ENCODE peak calls at places on chromosome 21, in five cellular contexts. One of them, this sample, is unnamed.

GRCh38 chr21:43736224-43736883 is 17.4 kb downstream of the PDXK start:
- DNase-seq in spleen: no peak
- DNase-seq in GM12878: no peak
- DNase-seq in H1: no peak
- DNase-seq in K562: no peak
- DNase-seq in this sample: no peak

GRCh38 chr21:43325036-43325435 is 101.9 kb downstream of the SIK1 start:
- DNase-seq in spleen: no peak
- DNase-seq in GM12878: no peak
- DNase-seq in H1: no peak
- DNase-seq in K562: no peak
- DNase-seq in this sample: no peak

GRCh38 chr21:15604424-15604823 is 125.4 kb upstream of the USP25 start:
- DNase-seq in spleen: no peak
- DNase-seq in GM12878: no peak
- DNase-seq in H1: no peak
- DNase-seq in K562: no peak
- DNase-seq in this sample: no peak

GRCh38 chr21:26368591-26368990 is 198.0 kb upstream of the APP start:
- DNase-seq in spleen: no peak
- DNase-seq in GM12878: no peak
- DNase-seq in H1: no peak
- DNase-seq in K562: no peak
- DNase-seq in this sample: no peak

GRCh38 chr21:27190601-27191000 is 223.7 kb upstream of the ADAMTS5 start:
- DNase-seq in spleen: no peak
- DNase-seq in GM12878: no peak
- DNase-seq in H1: no peak
- DNase-seq in K562: no peak
- DNase-seq in this sample: no peak

GRCh38 chr21:35070436-35070835 is 21.3 kb upstream of the RUNX1 start:
- DNase-seq in spleen: no peak
- DNase-seq in GM12878: no peak
- DNase-seq in H1: no peak
- DNase-seq in K562: no peak
- DNase-seq in this sample: no peak

GRCh38 chr21:32136546-32136945 is 142.3 kb downstream of the MIS18A start:
- DNase-seq in spleen: no peak
- DNase-seq in GM12878: no peak
- DNase-seq in H1: no peak
- DNase-seq in K562: no peak
- DNase-seq in this sample: no peak

GRCh38 chr21:36260030-36260787 is 59.8 kb upstream of the MORC3 start:
- DNase-seq in spleen: no peak
- DNase-seq in GM12878: peak
- DNase-seq in H1: no peak
- DNase-seq in K562: peak
- DNase-seq in this sample: no peak

GRCh38 chr21:37451446-37451845 is 84.9 kb downstream of the DYRK1A start:
- DNase-seq in spleen: no peak
- DNase-seq in GM12878: no peak
- DNase-seq in H1: no peak
- DNase-seq in K562: peak
- DNase-seq in this sample: no peak

DNA sequence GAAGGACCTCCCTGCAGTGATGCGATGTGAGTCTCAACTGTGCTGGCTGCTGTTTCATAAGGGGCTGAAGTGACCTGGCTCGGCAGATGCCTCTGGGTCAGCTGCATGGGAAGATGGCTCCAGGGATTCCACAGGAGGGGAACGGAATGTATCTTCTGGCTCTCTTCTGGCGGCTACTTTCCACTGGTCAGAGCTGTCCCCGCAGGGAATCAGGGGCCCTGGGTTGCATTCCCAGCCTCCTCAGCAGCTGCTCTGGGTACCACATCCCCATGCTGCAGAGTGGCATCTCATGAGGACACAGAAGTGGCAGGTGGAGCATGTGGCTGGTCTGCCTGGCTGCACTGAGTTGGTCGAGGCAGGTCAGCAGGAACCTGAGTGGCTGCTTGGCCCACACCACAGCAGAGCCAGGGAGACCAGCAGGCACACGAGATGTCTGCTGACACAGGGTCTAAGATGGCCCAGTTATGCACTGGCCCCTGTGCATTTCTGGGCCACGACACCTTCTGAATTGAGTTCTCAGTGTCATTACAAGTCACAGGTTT is 42.8 kb downstream of the POFUT2 start:
- DNase-seq in spleen: peak
- DNase-seq in GM12878: no peak
- DNase-seq in H1: no peak
- DNase-seq in K562: no peak
- DNase-seq in this sample: no peak
- TF ChIP-seq POLR2AphosphoS5 in spleen: no peak
- TF ChIP-seq POLR2AphosphoS5 in GM12878: no peak
- TF ChIP-seq POLR2AphosphoS5 in H1: no peak
- TF ChIP-seq POLR2AphosphoS5 in K562: no peak
- TF ChIP-seq POLR2AphosphoS5 in this sample: no peak

DNA sequence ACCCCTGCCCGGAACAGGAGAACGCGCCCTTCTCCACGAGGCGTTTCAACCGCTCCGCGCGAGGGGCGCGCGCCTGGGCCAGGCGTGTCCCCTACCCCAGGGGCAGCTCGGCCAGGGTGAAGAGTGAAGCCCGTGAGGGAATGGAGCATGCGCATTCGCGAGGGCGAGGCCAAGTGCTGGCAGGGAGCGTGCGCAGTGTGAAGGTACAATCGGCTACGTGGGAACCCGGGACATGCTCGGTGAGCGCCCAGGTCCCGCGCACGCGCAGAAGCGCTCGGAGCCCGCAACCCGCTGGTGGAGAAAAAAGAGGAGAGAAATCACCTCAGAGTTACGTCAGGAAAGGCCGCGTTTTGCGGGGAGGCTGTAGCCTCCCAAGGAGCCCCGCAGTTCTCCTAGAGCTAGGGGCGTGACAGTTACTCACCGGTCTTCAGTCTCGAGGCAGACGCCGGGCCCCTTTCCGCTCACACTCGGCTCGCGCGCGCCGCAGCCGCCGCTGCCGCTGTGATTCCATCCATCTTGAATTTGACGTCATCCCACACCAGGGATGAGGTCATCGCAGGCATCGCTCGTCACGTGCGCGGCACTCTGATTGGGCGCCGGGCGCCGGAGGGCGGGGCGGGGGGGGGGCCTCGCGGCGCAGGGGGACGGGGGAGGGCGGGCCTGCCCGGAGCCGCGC is at the start of gene ZBTB21:
- DNase-seq in spleen: peak
- DNase-seq in GM12878: peak
- DNase-seq in H1: peak
- DNase-seq in K562: peak
- DNase-seq in this sample: peak
- TF ChIP-seq POLR2A in spleen: peak
- TF ChIP-seq POLR2A in GM12878: peak
- TF ChIP-seq POLR2A in H1: peak
- TF ChIP-seq POLR2A in K562: peak
- TF ChIP-seq POLR2A in this sample: peak

DNA sequence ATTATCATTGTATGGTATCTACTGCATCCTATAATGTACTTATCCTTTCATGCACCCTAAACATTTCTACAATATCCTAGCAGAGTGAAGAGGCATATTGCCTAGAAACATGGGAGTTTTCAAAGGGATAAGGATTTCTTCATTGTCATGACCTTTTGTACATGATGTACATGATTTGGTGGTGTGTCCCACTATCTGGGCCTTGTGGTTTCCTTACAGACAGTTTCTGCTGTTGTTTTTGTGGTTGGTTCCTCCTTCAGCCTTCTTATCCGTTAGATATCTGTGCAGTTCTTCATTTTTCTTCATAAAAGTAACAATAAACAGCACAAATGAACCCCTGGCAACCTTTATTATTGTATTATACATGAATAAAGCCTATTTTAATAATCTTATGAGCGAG is 70.4 kb upstream of the BACH1 start:
- DNase-seq in spleen: no peak
- DNase-seq in GM12878: no peak
- DNase-seq in H1: no peak
- DNase-seq in K562: no peak
- DNase-seq in this sample: no peak
- TF ChIP-seq POLR2AphosphoS5 in spleen: no peak
- TF ChIP-seq POLR2AphosphoS5 in GM12878: no peak
- TF ChIP-seq POLR2AphosphoS5 in H1: no peak
- TF ChIP-seq POLR2AphosphoS5 in K562: no peak
- TF ChIP-seq POLR2AphosphoS5 in this sample: no peak

GRCh38 chr21:45745256-45745655 is 101.7 kb downstream of the PCBP3 start:
- DNase-seq in spleen: no peak
- DNase-seq in GM12878: no peak
- DNase-seq in H1: no peak
- DNase-seq in K562: no peak
- DNase-seq in this sample: no peak

GRCh38 chr21:45748593-45748992 is 105.1 kb downstream of the PCBP3 start:
- DNase-seq in spleen: no peak
- DNase-seq in GM12878: no peak
- DNase-seq in H1: peak
- DNase-seq in K562: no peak
- DNase-seq in this sample: no peak

GRCh38 chr21:45747233-45747766 is 103.8 kb downstream of the PCBP3 start:
- DNase-seq in spleen: no peak
- DNase-seq in GM12878: no peak
- DNase-seq in H1: peak
- DNase-seq in K562: no peak
- DNase-seq in this sample: no peak

GRCh38 chr21:45749974-45750373 is 106.4 kb downstream of the PCBP3 start:
- DNase-seq in spleen: no peak
- DNase-seq in GM12878: no peak
- DNase-seq in H1: no peak
- DNase-seq in K562: no peak
- DNase-seq in this sample: no peak

GRCh38 chr21:45747802-45748445 is 104.4 kb downstream of the PCBP3 start:
- DNase-seq in spleen: no peak
- DNase-seq in GM12878: no peak
- DNase-seq in H1: peak
- DNase-seq in K562: no peak
- DNase-seq in this sample: no peak
- TF ChIP-seq POLR2A in spleen: no peak
- TF ChIP-seq POLR2A in GM12878: no peak
- TF ChIP-seq POLR2A in H1: no peak
- TF ChIP-seq POLR2A in K562: no peak
- TF ChIP-seq POLR2A in this sample: no peak

GRCh38 chr21:38925923-38926322 is 120.2 kb downstream of the ETS2 start:
- DNase-seq in spleen: no peak
- DNase-seq in GM12878: no peak
- DNase-seq in H1: no peak
- DNase-seq in K562: no peak
- DNase-seq in this sample: no peak
- TF ChIP-seq POLR2AphosphoS5 in spleen: peak
- TF ChIP-seq POLR2AphosphoS5 in GM12878: no peak
- TF ChIP-seq POLR2AphosphoS5 in H1: no peak
- TF ChIP-seq POLR2AphosphoS5 in K562: no peak
- TF ChIP-seq POLR2AphosphoS5 in this sample: no peak